ENCODE peak calls at places on chromosomes 2 and 18, in eight cellular contexts. G is cardiac muscle cell, P is fibroblast of lung, I is heart left ventricle, D is lower lobe of right lung, X is ovary, V is suprapubic skin, S is upper lobe of left lung. J is an unnamed sample.
A peak's percentile ranks its signal among the peaks of the same experiment; 100 is the strongest.

GRCh38 chr2:149152597-149152996 is 114.1 kb downstream of the LYPD6B start:
- DNase-seq in D (no peak), G (no peak), V (no peak), P (no peak), X (no peak), S (no peak), I (no peak), J (no peak)

GRCh38 chr2:174176898-174177297 is 71.4 kb downstream of the OLA1 start:
- DNase-seq in D (no peak), X (no peak), S (no peak), V (no peak), G (no peak), P (no peak), I (no peak), J (no peak)

GRCh38 chr18:44396550-44396949 is 284.1 kb upstream of the SETBP1 start:
- DNase-seq in G (no peak), P (no peak), S (no peak), V (no peak), I (no peak), D (no peak), X (no peak), J (no peak)

GRCh38 chr18:45993441-45993840 is 26.3 kb upstream of the EPG5 start:
- DNase-seq in V (no peak), P (peak; percentile 43), G (no peak), I (no peak), D (no peak), S (no peak), X (no peak), J (peak; percentile 61)

GRCh38 chr18:49668583-49669290 is 106.9 kb downstream of the LIPG start:
- DNase-seq in G (peak; percentile 14), V (no peak), S (no peak), P (peak; percentile 73), I (peak; percentile 60), X (peak; percentile 55), D (no peak), J (no peak)

GRCh38 chr18:12996661-12997292 is 5.6 kb downstream of the CEP192 start:
- DNase-seq in G (no peak), X (no peak), S (no peak), D (no peak), I (no peak), P (no peak), V (no peak), J (no peak)

GRCh38 chr18:79506191-79507075 is 110.7 kb downstream of the NFATC1 start:
- DNase-seq in I (peak; percentile 61), D (peak; percentile 45), X (peak; percentile 30), P (no peak), G (no peak), S (peak; percentile 18), V (peak; percentile 77), J (no peak)

GRCh38 chr2:32246911-32247310 is 17.8 kb downstream of the NLRC4 start:
- DNase-seq in D (no peak), V (no peak), X (no peak), I (no peak), S (no peak), G (no peak), P (no peak), J (no peak)

GRCh38 chr18:79129120-79129519 is 59.9 kb downstream of the ATP9B start:
- DNase-seq in G (no peak), D (no peak), I (no peak), V (no peak), P (no peak), S (no peak), X (no peak), J (no peak)

GRCh38 chr2:102664439-102665042 is 45.2 kb downstream of the SLC9A2 start:
- DNase-seq in S (no peak), D (no peak), I (no peak), V (no peak), P (no peak), X (no peak), G (no peak), J (peak; percentile 15)

GRCh38 chr2:159265171-159265576 is 21.3 kb downstream of the WDSUB1 start:
- DNase-seq in P (no peak), I (no peak), G (peak; percentile 55), D (no peak), V (no peak), S (peak; percentile 60), X (no peak), J (no peak)

GRCh38 chr2:119721462-119721861 is 38.3 kb upstream of the PTPN4 start:
- DNase-seq in I (peak; percentile 27), G (no peak), X (no peak), V (no peak), P (no peak), D (no peak), S (peak; percentile 11), J (no peak)

GRCh38 chr2:197011777-197012641 is 85.5 kb upstream of the PGAP1 start:
- DNase-seq in X (no peak), P (peak; percentile 67), I (no peak), D (no peak), S (no peak), V (no peak), G (peak; percentile 67), J (no peak)

GRCh38 chr2:223044092-223044836 is 7.7 kb upstream of the KCNE4 start:
- DNase-seq in D (no peak), X (no peak), G (no peak), V (no peak), S (no peak), I (no peak), P (no peak), J (no peak)

GRCh38 chr18:25166113-25166512 is 185.9 kb downstream of the ZNF521 start:
- DNase-seq in G (no peak), P (no peak), I (no peak), X (no peak), V (no peak), S (no peak), D (no peak), J (no peak)

GRCh38 chr2:6876299-6876698 is 1.3 kb upstream of the RSAD2 start:
- DNase-seq in X (no peak), P (no peak), S (no peak), G (no peak), V (no peak), I (no peak), D (no peak), J (no peak)

GRCh38 chr2:86010083-86010482 is 95.6 kb downstream of the POLR1A start:
- DNase-seq in V (no peak), G (no peak), P (no peak), I (no peak), D (no peak), S (no peak), X (no peak), J (no peak)

GRCh38 chr18:58195278-58195721 is 151.3 kb downstream of the NEDD4L start:
- DNase-seq in G (peak; percentile 37), V (no peak), D (peak; percentile 64), I (no peak), S (peak; percentile 53), P (no peak), X (peak; percentile 35), J (no peak)

GRCh38 chr18:44741070-44741469 is 60.4 kb downstream of the SETBP1 start:
- DNase-seq in X (no peak), G (no peak), I (no peak), P (no peak), V (no peak), D (no peak), S (no peak), J (no peak)

GRCh38 chr2:231306791-231307440 is 88.6 kb upstream of the B3GNT7 start:
- DNase-seq in V (no peak), I (no peak), X (no peak), P (no peak), G (no peak), S (peak; percentile 87), D (peak; percentile 68), J (no peak)

GRCh38 chr2:185644828-185645227 is 93.8 kb upstream of the FSIP2 start:
- DNase-seq in I (no peak), S (no peak), P (peak; percentile 26), G (no peak), V (no peak), D (no peak), X (no peak), J (no peak)

GRCh38 chr2:60439219-60439974 is 114.1 kb downstream of the BCL11A start:
- DNase-seq in G (peak; percentile 37), V (no peak), X (no peak), I (peak; percentile 55), S (peak; percentile 72), P (no peak), D (peak; percentile 70), J (peak; percentile 20)

DNA sequence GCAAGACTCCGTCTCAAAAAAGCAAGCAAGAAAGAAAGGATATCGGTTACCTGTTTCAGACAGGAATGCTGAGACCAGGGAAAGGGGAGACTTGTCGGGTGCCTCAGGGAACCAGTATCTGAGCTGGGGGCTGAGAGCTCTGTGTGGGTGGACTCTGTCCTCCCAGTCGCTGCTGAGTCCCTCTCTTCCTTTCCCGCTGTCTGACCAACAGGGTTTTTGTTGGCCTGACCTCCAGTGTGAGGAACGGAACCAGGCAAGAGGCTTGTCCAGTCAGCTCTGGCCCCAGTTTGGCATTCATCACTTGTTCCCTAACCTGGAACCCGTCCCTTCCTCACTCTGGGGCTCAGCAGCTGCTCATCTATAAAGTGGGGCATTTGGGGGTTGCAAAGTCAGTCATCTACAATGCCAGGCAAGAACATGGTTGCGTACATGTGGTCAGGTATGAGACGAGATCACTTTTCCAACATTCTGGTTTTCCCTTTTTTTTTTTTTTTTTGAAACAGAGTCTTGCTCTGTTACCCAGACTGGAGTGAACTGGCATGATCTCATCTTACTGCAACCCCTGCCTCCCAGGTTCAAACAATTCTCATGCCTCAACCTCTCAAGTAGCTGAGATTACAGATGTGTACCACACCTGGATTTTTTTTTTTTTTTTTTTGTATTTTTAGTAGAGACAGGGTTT is 116.4 kb downstream of the PLB1 start:
- DNase-seq in X (no peak), D (no peak), V (no peak), G (no peak), P (no peak), S (no peak), I (no peak), J (no peak)
- H3K4me1 ChIP-seq in X (no peaks in the 10 kb centered on the region), D (peaks cover under 1% of the 10 kb centered on the region), V (peaks cover 20% of the 10 kb centered on the region), G (peaks cover 17% of the 10 kb centered on the region), P (no peaks in the 10 kb centered on the region), S (no peaks in the 10 kb centered on the region), I (peaks cover 20% of the 10 kb centered on the region), J (peaks cover 14% of the 10 kb centered on the region)

GRCh38 chr2:110114007-110114591 is 1.5 kb downstream of the MALL start:
- DNase-seq in V (peak; percentile 82), I (no peak), G (no peak), D (peak; percentile 81), S (peak; percentile 75), X (no peak), P (peak; percentile 28), J (no peak)
- TF ChIP-seq CTCF in V (no peak), I (no peak), G (peak; percentile 22), D (no peak), S (no peak), X (no peak), P (no peak), J (peak; percentile 61)

DNA sequence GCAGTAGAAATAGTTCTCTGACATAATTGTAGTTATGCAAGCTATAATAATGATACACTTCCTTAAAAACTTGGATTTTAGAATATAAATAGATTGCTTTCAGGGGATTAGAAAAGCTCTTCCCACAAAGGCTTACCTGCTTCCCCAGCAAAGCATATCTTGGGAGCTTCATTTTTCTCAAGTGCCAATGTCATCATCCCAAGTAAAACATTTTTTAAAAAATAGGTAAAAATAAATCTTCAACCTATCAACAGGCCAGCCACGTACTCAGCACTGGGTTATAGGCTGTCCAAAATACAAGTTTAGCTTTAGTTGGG is 39.0 kb upstream of the NPAS2 start:
- DNase-seq in V (no peak), X (no peak), P (no peak), D (no peak), I (no peak), G (no peak), S (no peak), J (no peak)
- H3K4me1 ChIP-seq in V (peaks cover 14% of the 10 kb centered on the region), X (no peaks in the 10 kb centered on the region), P (no peaks in the 10 kb centered on the region), D (no peaks in the 10 kb centered on the region), I (peaks cover 17% of the 10 kb centered on the region), G (no peaks in the 10 kb centered on the region), S (no peaks in the 10 kb centered on the region), J (peaks cover 16% of the 10 kb centered on the region)

GRCh38 chr2:236454076-236454475 is 115.5 kb upstream of the ACKR3 start:
- DNase-seq in I (no peak), G (no peak), D (no peak), X (no peak), P (no peak), V (no peak), S (no peak), J (no peak)
- TF ChIP-seq CTCF in I (no peak), G (no peak), D (no peak), X (no peak), P (no peak), V (no peak), S (no peak), J (no peak)

J was measured in Panc1.